ENCODE peak calls at places on chromosomes 4 and X, in eight cellular contexts. U is suprapubic skin, C is pancreas, Y is small intestine, Z is cardiac muscle cell, X is upper lobe of right lung, D is heart left ventricle, G is uterus. F is an unnamed sample.

GRCh38 chrX:30561191-30561590 is 16.4 kb downstream of the TASL start:
- DNase-seq in U (no peak), C (no peak), Y (no peak), Z (peak; percentile 2), X (no peak), D (peak; percentile 36), G (no peak), F (no peak)

GRCh38 chr4:151459380-151459779 is 50.4 kb downstream of the FHIP1A start:
- DNase-seq in U (no peak), C (no peak), Y (no peak), Z (no peak), X (no peak), D (no peak), G (no peak), F (no peak)

GRCh38 chr4:3283916-3284315 is 8.9 kb upstream of the RGS12 start:
- DNase-seq in U (peak; percentile 67), C (no peak), Y (no peak), Z (no peak), X (no peak), D (no peak), G (no peak), F (no peak)

GRCh38 chr4:158760866-158761265 is 8.0 kb upstream of the FNIP2 start:
- DNase-seq in U (no peak), C (no peak), Y (no peak), Z (no peak), X (no peak), D (no peak), G (no peak), F (no peak)

GRCh38 chr4:105709081-105709450 is 482 bp downstream of the GSTCD start:
- DNase-seq in U (no peak), C (no peak), Y (peak; percentile 20), Z (peak; percentile 16), X (no peak), D (no peak), G (no peak), F (no peak)

GRCh38 chr4:113384600-113384999 is 335.1 kb downstream of the ANK2 start:
- DNase-seq in U (no peak), C (no peak), Y (no peak), Z (peak; percentile 25), X (no peak), D (no peak), G (no peak), F (no peak)

GRCh38 chrX:139106111-139106510 is 394.6 kb upstream of the FGF13 start:
- DNase-seq in U (no peak), C (no peak), Y (no peak), Z (no peak), X (no peak), D (no peak), G (no peak), F (no peak)

GRCh38 chr4:163113921-163114703 is 52.6 kb downstream of the NAF1 start:
- DNase-seq in U (no peak), C (no peak), Y (no peak), Z (peak; percentile 48), X (no peak), D (no peak), G (no peak), F (no peak)

GRCh38 chr4:6230827-6231662 is 30.7 kb upstream of the JAKMIP1 start:
- DNase-seq in U (peak; percentile 59), C (no peak), Y (no peak), Z (no peak), X (peak; percentile 52), D (no peak), G (no peak), F (no peak)

GRCh38 chrX:1451676-1452496 is 823 bp downstream of the ASMTL start:
- DNase-seq in U (peak; percentile 78), C (peak; percentile 48), Y (no peak), Z (no peak), X (peak; percentile 64), D (peak; percentile 28), G (peak; percentile 42), F (peak; percentile 27)

GRCh38 chrX:153476628-153477027 is 6.3 kb upstream of the HAUS7 start:
- DNase-seq in U (no peak), C (no peak), Y (no peak), Z (peak; percentile 71), X (no peak), D (peak; percentile 64), G (peak; percentile 67), F (no peak)
- H3K27ac ChIP-seq in U (no peak overlapping the region), C (no peak overlapping the region), Y (no peak overlapping the region), Z (no peak overlapping the region), X (peak overlapping the region; percentile 24), D (peak overlapping the region; percentile 38), G (peak overlapping the region; percentile 82), F (no peak overlapping the region)

GRCh38 chrX:40749874-40750273 is 14.5 kb upstream of the MED14 start:
- DNase-seq in U (no peak), C (no peak), Y (no peak), Z (no peak), X (no peak), D (no peak), G (no peak), F (no peak)
- H3K4me1 ChIP-seq in U (peaks cover 3% of the 10 kb centered on the region), C (no peaks in the 10 kb centered on the region), Y (no peaks in the 10 kb centered on the region), Z (peaks cover 8% of the 10 kb centered on the region), X (no peaks in the 10 kb centered on the region), D (no peaks in the 10 kb centered on the region), G (no peaks in the 10 kb centered on the region), F (peaks cover 8% of the 10 kb centered on the region)

GRCh38 chrX:19670854-19671620 is 155.7 kb upstream of the MAP3K15 start:
- DNase-seq in U (peak; percentile 77), C (no peak), Y (peak; percentile 55), Z (peak; percentile 80), X (no peak), D (peak; percentile 28), G (peak; percentile 38), F (no peak)
- H3K4me3 ChIP-seq in U (no peak overlapping the region), C (no peak overlapping the region), Y (no peak overlapping the region), Z (no peak overlapping the region), X (no peak overlapping the region), D (no peak overlapping the region), G (no peak overlapping the region), F (no peak overlapping the region)

DNA sequence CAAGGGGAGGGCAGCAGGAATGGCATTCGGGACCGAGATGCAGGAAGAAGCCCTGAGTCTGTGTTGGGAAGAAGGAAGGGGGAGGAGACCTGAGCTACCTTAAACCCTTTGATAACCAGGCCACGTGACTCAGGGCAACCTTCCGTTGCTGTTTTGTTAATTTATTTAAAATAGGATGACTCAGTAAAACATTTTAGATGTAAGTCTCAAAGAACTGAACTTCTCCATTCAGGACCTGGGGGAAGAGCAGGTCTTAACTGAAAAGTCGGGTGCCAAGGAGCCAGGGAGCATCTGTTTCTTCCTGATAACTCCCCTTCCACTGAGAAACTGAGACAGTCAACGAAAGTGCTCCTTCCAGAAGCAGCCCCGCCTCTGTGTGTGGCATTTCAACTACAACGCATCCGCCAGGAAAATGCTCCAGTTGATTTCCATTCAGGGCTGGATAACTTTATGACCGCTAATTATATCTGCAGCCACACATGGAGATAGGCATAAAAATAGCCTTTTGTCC is 88.0 kb downstream of the IRF2 start:
- DNase-seq in U (no peak), C (no peak), Y (peak; percentile 95), Z (no peak), X (no peak), D (peak; percentile 74), G (no peak), F (no peak)
- H3K27ac ChIP-seq in U (peak overlapping the region; percentile 82), C (peak overlapping the region; percentile 84), Y (peak overlapping the region; percentile 84), Z (no peak overlapping the region), X (peak overlapping the region; percentile 7), D (peak overlapping the region; percentile 90), G (peak overlapping the region; percentile 33), F (peak overlapping the region; percentile 37)

GRCh38 chrX:100083146-100083715 is 326.8 kb downstream of the PCDH19 start:
- DNase-seq in U (no peak), C (no peak), Y (no peak), Z (no peak), X (no peak), D (no peak), G (no peak), F (no peak)
- H3K4me1 ChIP-seq in U (no peaks in the 10 kb centered on the region), C (no peaks in the 10 kb centered on the region), Y (no peaks in the 10 kb centered on the region), Z (no peaks in the 10 kb centered on the region), X (no peaks in the 10 kb centered on the region), D (no peaks in the 10 kb centered on the region), G (no peaks in the 10 kb centered on the region), F (no peaks in the 10 kb centered on the region)

GRCh38 chr4:153929651-153930050 is 140.8 kb upstream of the SFRP2 start:
- DNase-seq in U (no peak), C (no peak), Y (no peak), Z (no peak), X (no peak), D (no peak), G (no peak), F (no peak)
- H3K4me3 ChIP-seq in U (no peak overlapping the region), C (no peak overlapping the region), Y (no peak overlapping the region), Z (no peak overlapping the region), X (no peak overlapping the region), D (no peak overlapping the region), G (no peak overlapping the region), F (no peak overlapping the region)